ENCODE peak calls at places on chromosomes 1 and 21, in six cellular contexts. H is bronchial epithelial cell, J is breast epithelium, K is tibial nerve, L is GM13976, O is heart right ventricle. B is an unnamed sample.

GRCh38 chr1:232274236-232274855 is 355.6 kb downstream of the SIPA1L2 start:
- DNase-seq in H (peak), J (no peak), K (no peak), L (no peak), O (no peak), B (no peak)

GRCh38 chr1:83931658-83932253 is 67.2 kb downstream of the TTLL7 start:
- DNase-seq in H (peak), J (no peak), K (peak), L (peak), O (peak), B (peak)

GRCh38 chr21:39728341-39728740 is 16.6 kb upstream of the IGSF5 start:
- DNase-seq in H (no peak), J (no peak), K (no peak), L (no peak), O (no peak), B (no peak)

GRCh38 chr1:112638109-112638426 is 18.4 kb downstream of the CAPZA1 start:
- DNase-seq in H (peak), J (no peak), K (no peak), L (no peak), O (no peak), B (no peak)

GRCh38 chr1:184289825-184290550 is 96.8 kb upstream of the C1orf21 start:
- DNase-seq in H (peak), J (no peak), K (no peak), L (no peak), O (no peak), B (no peak)

GRCh38 chr1:39969531-39970270 is 14.8 kb downstream of the MFSD2A start:
- DNase-seq in H (peak), J (no peak), K (no peak), L (no peak), O (no peak), B (no peak)

GRCh38 chr1:17244826-17245740 is 3.8 kb upstream of the PADI3 start:
- DNase-seq in H (peak), J (no peak), K (no peak), L (no peak), O (no peak), B (no peak)

GRCh38 chr1:53642215-53642555 is 96.8 kb downstream of the GLIS1 start:
- DNase-seq in H (no peak), J (peak), K (no peak), L (no peak), O (no peak), B (no peak)

GRCh38 chr1:91754348-91754747 is 131.6 kb downstream of the TGFBR3 start:
- DNase-seq in H (peak), J (no peak), K (no peak), L (peak), O (no peak), B (no peak)

GRCh38 chr1:207941664-207942063 is 30.7 kb upstream of the CD34 start:
- DNase-seq in H (peak), J (no peak), K (peak), L (no peak), O (peak), B (no peak)

GRCh38 chr21:35367558-35367957 is 318.5 kb upstream of the RUNX1 start:
- DNase-seq in H (no peak), J (no peak), K (no peak), L (no peak), O (no peak), B (no peak)

GRCh38 chr1:26360051-26360806 is 6.3 kb upstream of the CRYBG2 start:
- DNase-seq in H (no peak), J (no peak), K (no peak), L (peak), O (no peak), B (no peak)

GRCh38 chr1:201791775-201792166 is 37.2 kb upstream of the IPO9 start:
- DNase-seq in H (peak), J (no peak), K (no peak), L (no peak), O (peak), B (no peak)

GRCh38 chr1:108803548-108803947 is 53.3 kb downstream of the AKNAD1 start:
- DNase-seq in H (no peak), J (no peak), K (no peak), L (no peak), O (no peak), B (no peak)

DNA sequence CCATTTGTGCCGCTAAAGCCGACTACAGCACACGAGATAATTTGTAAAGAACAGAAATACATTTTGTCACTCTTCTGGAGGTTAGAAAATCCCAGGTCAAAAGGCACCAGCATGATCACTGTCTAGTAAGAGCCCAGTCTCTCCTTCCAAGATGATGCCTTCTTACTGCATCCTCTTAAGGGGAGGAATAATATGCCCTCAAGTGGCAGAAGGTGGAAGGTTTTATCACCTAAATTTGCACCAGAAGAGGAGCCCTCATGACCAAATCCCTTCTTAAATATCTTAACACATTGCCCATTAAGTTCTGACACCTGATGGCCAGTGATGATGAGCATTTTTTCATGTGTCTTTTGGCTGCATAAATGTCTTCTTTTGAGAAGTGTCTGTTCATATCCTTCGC is 326.7 kb upstream of the RGS18 start:
- DNase-seq in H (peak), J (no peak), K (no peak), L (no peak), O (no peak), B (no peak)
- TF ChIP-seq CTCF in H (no peak), J (no peak), K (no peak), L (no peak), O (no peak), B (no peak)

DNA sequence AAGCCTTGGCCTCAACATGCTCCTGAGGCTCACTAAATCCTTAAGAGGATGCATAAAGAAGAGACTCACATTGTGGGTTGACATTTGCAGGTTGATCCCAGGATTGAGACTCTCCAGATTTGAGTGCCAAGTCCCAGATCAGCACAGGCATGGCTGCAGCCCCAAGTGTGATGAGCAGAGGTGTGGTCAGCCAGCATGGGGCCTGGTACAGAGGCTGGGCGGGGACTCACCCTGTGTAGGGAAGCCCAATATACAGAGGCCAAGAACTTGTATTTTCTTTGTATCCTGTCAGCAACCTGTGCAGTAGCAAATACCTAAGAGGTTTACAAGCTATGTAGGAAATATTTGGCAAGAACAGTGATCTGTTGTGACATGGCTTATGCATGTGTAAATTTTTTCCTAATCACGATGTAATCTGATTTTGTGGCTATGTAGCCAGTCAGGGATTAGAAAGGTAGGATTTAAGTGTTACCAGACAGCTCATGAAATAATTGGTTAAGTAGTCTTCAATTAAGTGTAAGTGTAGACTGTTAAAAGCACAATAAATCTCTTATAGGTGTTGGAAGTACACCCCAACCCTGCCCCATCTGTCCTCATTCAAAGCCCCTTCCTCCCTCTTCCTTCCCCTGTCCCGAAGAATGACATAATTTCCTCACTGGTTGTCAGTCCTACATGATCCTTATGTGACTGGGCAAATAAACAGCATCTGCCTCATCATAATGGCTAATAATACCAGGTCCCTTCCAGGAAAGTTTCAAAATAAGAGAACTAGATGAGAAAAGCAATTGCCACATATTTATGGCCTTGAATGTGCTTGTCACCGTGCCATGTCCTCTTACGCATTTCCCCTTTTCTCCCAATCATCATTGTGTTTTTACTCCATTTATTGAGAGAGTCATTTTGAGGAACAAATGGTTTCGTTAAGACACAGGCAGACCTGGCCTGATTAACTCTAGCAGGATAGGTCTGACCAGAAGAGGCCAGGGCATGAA is 120.9 kb downstream of the HLX start:
- DNase-seq in H (peak), J (no peak), K (peak), L (no peak), O (peak), B (no peak)
- TF ChIP-seq CTCF in H (no peak), J (no peak), K (no peak), L (no peak), O (no peak), B (no peak)

GRCh38 chr1:173431663-173432045 is 45.5 kb upstream of the PRDX6 start:
- DNase-seq in H (no peak), J (no peak), K (no peak), L (no peak), O (no peak), B (no peak)
- TF ChIP-seq CTCF in H (no peak), J (no peak), K (no peak), L (no peak), O (no peak), B (no peak)

DNA sequence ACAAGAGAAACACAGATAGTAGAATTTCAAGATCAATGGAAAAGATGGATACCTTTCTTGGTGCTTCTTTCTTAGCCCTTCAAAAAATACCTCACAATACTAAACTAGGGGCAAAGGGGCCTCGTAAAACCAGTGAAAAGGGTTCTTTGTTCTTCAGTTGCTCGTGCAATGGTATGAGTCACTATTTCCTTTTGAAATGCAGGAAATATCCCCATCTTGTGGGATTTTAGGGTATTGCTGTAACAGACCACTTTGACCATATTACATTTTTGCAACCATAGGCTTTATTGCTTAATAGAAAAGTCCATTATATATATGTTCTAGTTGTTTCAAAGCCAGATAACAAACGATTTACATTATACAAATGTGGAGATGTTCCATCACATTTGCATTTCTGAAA is 88.7 kb upstream of the PKN2 start:
- DNase-seq in H (peak), J (no peak), K (no peak), L (peak), O (no peak), B (no peak)
- TF ChIP-seq CTCF in H (peak), J (no peak), K (no peak), L (peak), O (no peak), B (peak)

B was measured in endothelial cell.